ENCODE peak calls at places on chromosomes 5 and 9, in eight cellular contexts. One of them, this sample, is unnamed.
A peak's percentile ranks its signal among the peaks of the same experiment; 100 is the strongest.

GRCh38 chr9:23582836-23583235 is 243.2 kb downstream of the ELAVL2 start:
- DNase-seq in spleen: no peak
- DNase-seq in transverse colon: no peak
- DNase-seq in breast epithelium: no peak
- DNase-seq in IMR-90: no peak
- DNase-seq in tibial nerve: no peak
- DNase-seq in adrenal gland: no peak
- DNase-seq in HepG2: no peak
- DNase-seq in this sample: no peak

GRCh38 chr5:159303286-159303685 is 27.0 kb downstream of the IL12B start:
- DNase-seq in spleen: no peak
- DNase-seq in transverse colon: no peak
- DNase-seq in breast epithelium: no peak
- DNase-seq in IMR-90: no peak
- DNase-seq in tibial nerve: no peak
- DNase-seq in adrenal gland: no peak
- DNase-seq in HepG2: no peak
- DNase-seq in this sample: no peak

GRCh38 chr9:131334568-131335105 is 45.1 kb downstream of the PLPP7 start:
- DNase-seq in spleen: peak; percentile 45
- DNase-seq in transverse colon: no peak
- DNase-seq in breast epithelium: no peak
- DNase-seq in IMR-90: peak; percentile 38
- DNase-seq in tibial nerve: no peak
- DNase-seq in adrenal gland: no peak
- DNase-seq in HepG2: no peak
- DNase-seq in this sample: no peak

GRCh38 chr9:133532937-133533668 is 1.4 kb upstream of the ADAMTSL2 start:
- DNase-seq in spleen: peak; percentile 85
- DNase-seq in transverse colon: peak; percentile 86
- DNase-seq in breast epithelium: no peak
- DNase-seq in IMR-90: peak; percentile 29
- DNase-seq in tibial nerve: peak; percentile 44
- DNase-seq in adrenal gland: peak; percentile 53
- DNase-seq in HepG2: peak; percentile 75
- DNase-seq in this sample: no peak

GRCh38 chr9:1845421-1845820 is 169.7 kb upstream of the SMARCA2 start:
- DNase-seq in spleen: no peak
- DNase-seq in transverse colon: no peak
- DNase-seq in breast epithelium: no peak
- DNase-seq in IMR-90: no peak
- DNase-seq in tibial nerve: no peak
- DNase-seq in adrenal gland: no peak
- DNase-seq in HepG2: no peak
- DNase-seq in this sample: no peak

GRCh38 chr5:173794901-173795416 is 93.2 kb upstream of the CPEB4 start:
- DNase-seq in spleen: no peak
- DNase-seq in transverse colon: peak; percentile 70
- DNase-seq in breast epithelium: no peak
- DNase-seq in IMR-90: no peak
- DNase-seq in tibial nerve: no peak
- DNase-seq in adrenal gland: no peak
- DNase-seq in HepG2: peak; percentile 62
- DNase-seq in this sample: no peak

GRCh38 chr5:76403713-76403962 is 553 bp downstream of the IQGAP2 start:
- DNase-seq in spleen: no peak
- DNase-seq in transverse colon: no peak
- DNase-seq in breast epithelium: no peak
- DNase-seq in IMR-90: no peak
- DNase-seq in tibial nerve: no peak
- DNase-seq in adrenal gland: peak; percentile 45
- DNase-seq in HepG2: no peak
- DNase-seq in this sample: no peak

GRCh38 chr5:133817456-133817855 is 151.0 kb downstream of the C5orf15 start:
- DNase-seq in spleen: no peak
- DNase-seq in transverse colon: no peak
- DNase-seq in breast epithelium: no peak
- DNase-seq in IMR-90: no peak
- DNase-seq in tibial nerve: no peak
- DNase-seq in adrenal gland: peak; percentile 20
- DNase-seq in HepG2: no peak
- DNase-seq in this sample: no peak

GRCh38 chr5:11878846-11879245 is 25.4 kb downstream of the CTNND2 start:
- DNase-seq in spleen: no peak
- DNase-seq in transverse colon: no peak
- DNase-seq in breast epithelium: no peak
- DNase-seq in IMR-90: no peak
- DNase-seq in tibial nerve: no peak
- DNase-seq in adrenal gland: no peak
- DNase-seq in HepG2: no peak
- DNase-seq in this sample: no peak

DNA sequence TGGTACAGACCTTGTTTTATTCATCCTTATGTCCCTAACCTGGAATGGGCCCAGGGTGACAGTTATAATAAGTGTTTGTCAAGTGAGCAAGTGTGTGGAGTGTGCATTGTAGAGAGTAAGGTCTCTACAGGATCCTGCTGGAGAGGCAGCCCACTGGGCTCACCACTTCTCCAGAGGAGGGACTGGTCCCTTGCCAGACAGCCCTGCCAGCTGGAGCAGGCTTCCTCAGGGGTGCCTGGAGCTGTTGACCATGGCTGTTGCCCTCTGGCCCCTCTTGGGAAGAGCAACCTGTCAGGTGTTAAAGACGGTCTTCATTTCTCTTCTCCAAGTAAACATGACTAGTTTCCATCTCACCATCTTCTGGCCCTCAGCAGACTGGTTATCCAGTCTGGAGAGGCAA is 20.0 kb downstream of the IRF1 start:
- DNase-seq in spleen: peak; percentile 70
- DNase-seq in transverse colon: peak; percentile 5
- DNase-seq in breast epithelium: peak; percentile 43
- DNase-seq in IMR-90: no peak
- DNase-seq in tibial nerve: no peak
- DNase-seq in adrenal gland: no peak
- DNase-seq in HepG2: no peak
- DNase-seq in this sample: no peak
- TF ChIP-seq POLR2A in spleen: no peak
- TF ChIP-seq POLR2A in transverse colon: no peak
- TF ChIP-seq POLR2A in breast epithelium: no peak
- TF ChIP-seq POLR2A in IMR-90: no peak
- TF ChIP-seq POLR2A in tibial nerve: no peak
- TF ChIP-seq POLR2A in adrenal gland: no peak
- TF ChIP-seq POLR2A in HepG2: no peak
- TF ChIP-seq POLR2A in this sample: no peak

DNA sequence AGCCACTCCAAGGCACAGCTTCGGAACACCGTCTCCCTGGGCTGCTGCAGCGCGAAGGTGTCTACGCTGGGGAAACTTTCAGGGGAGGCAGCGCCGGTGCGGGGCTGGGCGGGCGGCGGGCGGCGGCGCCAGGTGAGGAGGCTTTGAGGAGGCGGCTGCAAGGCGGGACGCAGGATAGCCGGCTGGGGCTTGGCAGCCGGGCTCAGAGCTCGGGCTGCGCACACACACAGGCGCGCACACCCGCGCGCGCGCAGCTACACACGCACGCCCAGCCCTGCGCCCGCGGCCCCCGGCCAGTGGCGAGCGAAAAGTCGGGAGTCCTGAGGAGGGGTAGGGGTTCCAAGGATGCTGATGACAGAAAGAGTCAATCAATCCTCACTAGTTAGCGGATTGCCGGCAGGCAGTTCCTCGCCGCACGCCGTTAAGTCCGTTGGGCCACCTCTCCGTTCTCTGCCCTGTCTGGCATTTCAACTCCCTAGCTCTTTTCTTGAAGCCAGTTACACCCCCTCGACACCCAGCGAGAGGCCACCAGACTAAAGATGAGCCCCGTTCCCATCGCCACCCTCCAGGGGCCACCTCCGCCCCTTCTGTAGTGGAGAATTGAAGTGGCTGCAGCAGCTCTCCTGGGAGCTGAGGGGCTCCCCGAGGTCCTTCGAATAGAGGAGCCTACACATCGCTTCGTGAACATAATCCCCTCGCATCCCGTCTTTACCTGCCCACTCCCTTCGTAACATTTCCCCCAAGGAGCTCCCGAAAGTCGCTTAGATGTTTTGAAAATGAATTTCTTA is 1640.3 kb upstream of the C9orf72 start:
- DNase-seq in spleen: no peak
- DNase-seq in transverse colon: no peak
- DNase-seq in breast epithelium: no peak
- DNase-seq in IMR-90: no peak
- DNase-seq in tibial nerve: no peak
- DNase-seq in adrenal gland: no peak
- DNase-seq in HepG2: no peak
- DNase-seq in this sample: no peak
- H3K4me3 ChIP-seq in spleen: peak within 1 kb of the TSS; percentile 23
- H3K4me3 ChIP-seq in transverse colon: peak within 1 kb of the TSS; percentile 48
- H3K4me3 ChIP-seq in breast epithelium: peak within 1 kb of the TSS; percentile 69
- H3K4me3 ChIP-seq in IMR-90: no peak within 1 kb of the TSS
- H3K4me3 ChIP-seq in tibial nerve: peak within 1 kb of the TSS; percentile 19
- H3K4me3 ChIP-seq in adrenal gland: no peak within 1 kb of the TSS
- H3K4me3 ChIP-seq in HepG2: no peak within 1 kb of the TSS
- H3K4me3 ChIP-seq in this sample: no peak within 1 kb of the TSS

DNA sequence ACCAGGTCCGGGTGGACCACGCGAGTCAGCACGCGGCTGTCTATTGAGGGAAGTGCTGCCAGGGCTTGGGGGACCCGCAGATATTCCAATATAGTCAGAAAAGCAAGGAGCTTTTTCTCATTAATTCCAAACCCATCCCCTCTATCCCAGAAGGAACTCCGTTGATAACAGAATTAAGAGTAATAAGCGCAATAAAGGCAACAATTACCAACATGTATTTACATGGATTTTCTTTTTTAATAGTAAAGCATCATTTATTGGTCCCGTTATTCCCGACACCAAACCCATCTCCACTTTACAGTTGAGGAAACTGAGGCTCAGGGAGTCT is 7.7 kb downstream of the PHF19 start:
- DNase-seq in spleen: no peak
- DNase-seq in transverse colon: no peak
- DNase-seq in breast epithelium: no peak
- DNase-seq in IMR-90: no peak
- DNase-seq in tibial nerve: no peak
- DNase-seq in adrenal gland: no peak
- DNase-seq in HepG2: no peak
- DNase-seq in this sample: no peak
- TF ChIP-seq POLR2A in spleen: no peak
- TF ChIP-seq POLR2A in transverse colon: no peak
- TF ChIP-seq POLR2A in breast epithelium: no peak
- TF ChIP-seq POLR2A in IMR-90: no peak
- TF ChIP-seq POLR2A in tibial nerve: no peak
- TF ChIP-seq POLR2A in adrenal gland: no peak
- TF ChIP-seq POLR2A in HepG2: no peak
- TF ChIP-seq POLR2A in this sample: no peak

GRCh38 chr9:129549684-129550083 is 71.2 kb downstream of the C9orf50 start:
- DNase-seq in spleen: no peak
- DNase-seq in transverse colon: peak; percentile 20
- DNase-seq in breast epithelium: peak; percentile 52
- DNase-seq in IMR-90: no peak
- DNase-seq in tibial nerve: no peak
- DNase-seq in adrenal gland: no peak
- DNase-seq in HepG2: no peak
- DNase-seq in this sample: no peak

GRCh38 chr9:129547063-129547462 is 73.8 kb downstream of the C9orf50 start:
- DNase-seq in spleen: no peak
- DNase-seq in transverse colon: no peak
- DNase-seq in breast epithelium: no peak
- DNase-seq in IMR-90: no peak
- DNase-seq in tibial nerve: no peak
- DNase-seq in adrenal gland: no peak
- DNase-seq in HepG2: no peak
- DNase-seq in this sample: no peak

GRCh38 chr9:129549139-129549538 is 71.8 kb downstream of the C9orf50 start:
- DNase-seq in spleen: no peak
- DNase-seq in transverse colon: no peak
- DNase-seq in breast epithelium: no peak
- DNase-seq in IMR-90: no peak
- DNase-seq in tibial nerve: no peak
- DNase-seq in adrenal gland: peak; percentile 17
- DNase-seq in HepG2: peak; percentile 42
- DNase-seq in this sample: no peak

GRCh38 chr9:129547869-129548570 is 72.9 kb downstream of the C9orf50 start:
- DNase-seq in spleen: no peak
- DNase-seq in transverse colon: no peak
- DNase-seq in breast epithelium: no peak
- DNase-seq in IMR-90: no peak
- DNase-seq in tibial nerve: no peak
- DNase-seq in adrenal gland: no peak
- DNase-seq in HepG2: no peak
- DNase-seq in this sample: no peak

GRCh38 chr9:129548571-129549135 is 72.2 kb downstream of the C9orf50 start:
- DNase-seq in spleen: no peak
- DNase-seq in transverse colon: no peak
- DNase-seq in breast epithelium: no peak
- DNase-seq in IMR-90: no peak
- DNase-seq in tibial nerve: no peak
- DNase-seq in adrenal gland: peak; percentile 71
- DNase-seq in HepG2: peak; percentile 45
- DNase-seq in this sample: no peak
- H3K4me3 ChIP-seq in spleen: no peak overlapping the region
- H3K4me3 ChIP-seq in transverse colon: no peak overlapping the region
- H3K4me3 ChIP-seq in breast epithelium: no peak overlapping the region
- H3K4me3 ChIP-seq in IMR-90: no peak overlapping the region
- H3K4me3 ChIP-seq in tibial nerve: no peak overlapping the region
- H3K4me3 ChIP-seq in adrenal gland: no peak overlapping the region
- H3K4me3 ChIP-seq in HepG2: peak overlapping the region; percentile 32
- H3K4me3 ChIP-seq in this sample: no peak overlapping the region

DNA sequence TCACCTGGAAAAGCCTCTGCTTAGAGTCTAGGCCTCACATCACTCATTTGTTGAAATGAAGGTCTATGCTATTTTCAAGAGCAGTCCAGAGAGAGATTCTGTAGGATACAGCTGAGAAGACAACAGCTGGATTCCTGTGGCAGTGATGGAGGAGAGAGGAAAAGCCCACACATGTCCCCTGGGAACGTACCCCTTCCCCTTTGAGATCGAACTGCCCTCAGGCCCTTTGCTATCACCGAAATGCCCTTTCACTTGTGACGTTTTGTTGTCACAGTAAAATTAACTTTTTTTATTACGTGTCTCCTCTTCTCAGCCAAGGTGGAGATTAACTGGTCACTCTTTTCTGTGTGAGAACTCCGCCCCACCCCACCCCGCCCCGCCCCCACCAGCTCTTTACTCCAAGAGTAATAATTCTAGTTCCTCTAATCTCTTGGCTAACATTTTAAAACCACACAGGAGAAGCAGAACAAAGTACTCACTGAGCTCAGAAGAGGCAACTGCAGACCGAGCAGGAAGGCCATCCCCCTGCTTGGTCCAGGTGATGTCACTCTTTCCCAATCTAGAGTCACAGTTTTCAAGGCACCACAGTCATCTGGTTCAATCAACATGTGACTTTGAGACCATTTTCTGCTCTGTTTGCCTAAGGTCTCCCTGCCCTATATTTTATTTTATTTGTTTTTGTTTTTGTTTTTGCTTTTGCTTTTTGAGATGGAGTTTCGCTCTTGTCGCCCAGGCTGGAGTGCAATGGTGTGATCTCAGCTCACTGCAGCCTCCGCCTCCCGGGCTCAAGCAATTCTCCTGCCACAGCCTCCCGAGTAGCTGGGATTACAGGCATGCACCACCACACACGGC is 105.6 kb downstream of the SUSD1 start:
- DNase-seq in spleen: no peak
- DNase-seq in transverse colon: peak; percentile 47
- DNase-seq in breast epithelium: no peak
- DNase-seq in IMR-90: no peak
- DNase-seq in tibial nerve: no peak
- DNase-seq in adrenal gland: no peak
- DNase-seq in HepG2: peak; percentile 55
- DNase-seq in this sample: no peak
- TF ChIP-seq POLR2A in spleen: no peak
- TF ChIP-seq POLR2A in transverse colon: no peak
- TF ChIP-seq POLR2A in breast epithelium: no peak
- TF ChIP-seq POLR2A in IMR-90: no peak
- TF ChIP-seq POLR2A in tibial nerve: no peak
- TF ChIP-seq POLR2A in adrenal gland: no peak
- TF ChIP-seq POLR2A in HepG2: no peak
- TF ChIP-seq POLR2A in this sample: no peak